ENCODE peak calls at places on chromosome 1, in ten cellular contexts. Z, S, O, A, B, K, G, W, U and E are unnamed samples.

GRCh38 chr1:65799601-65800000 is 6.9 kb downstream of the PDE4B start:
- DNase-seq in K (no peak), B (no peak), W (no peak), U (no peak), S (no peak), G (peak), O (no peak), A (no peak), Z (no peak), E (no peak)

GRCh38 chr1:150619576-150620509 is 9.6 kb downstream of the ENSA start:
- DNase-seq in B (peak), O (no peak), U (no peak), A (peak), W (no peak), Z (peak), G (peak), K (no peak), S (no peak), E (peak)

GRCh38 chr1:16615253-16616252 is 2.2 kb upstream of the NBPF1 start:
- DNase-seq in B (no peak), A (no peak), K (peak), U (peak), Z (no peak), S (peak), G (no peak), W (no peak), O (peak), E (no peak)

GRCh38 chr1:9418851-9419250 is 120.4 kb upstream of the SLC25A33 start:
- DNase-seq in B (no peak), K (no peak), U (no peak), W (no peak), G (no peak), A (no peak), O (no peak), S (no peak), Z (no peak), E (no peak)

GRCh38 chr1:18913065-18913502 is 10.7 kb upstream of the ALDH4A1 start:
- DNase-seq in S (peak), Z (peak), W (peak), U (peak), O (peak), A (peak), K (peak), G (no peak), B (peak), E (peak)

GRCh38 chr1:116988908-116989307 is 12.7 kb upstream of the CD101 start:
- DNase-seq in S (no peak), Z (no peak), B (no peak), W (no peak), A (no peak), G (peak), U (no peak), K (no peak), O (no peak), E (no peak)

GRCh38 chr1:20552728-20553571 is 577 bp downstream of the FAM43B start:
- DNase-seq in Z (no peak), A (peak), G (no peak), W (no peak), B (peak), S (no peak), O (no peak), K (no peak), U (no peak), E (no peak)

GRCh38 chr1:165408518-165408917 is 36.4 kb downstream of the RXRG start:
- DNase-seq in K (no peak), B (peak), O (no peak), A (peak), G (peak), U (no peak), W (no peak), S (no peak), Z (peak), E (peak)

GRCh38 chr1:229068266-229069043 is 202.5 kb upstream of the RAB4A start:
- DNase-seq in U (no peak), S (no peak), G (no peak), Z (no peak), W (no peak), K (no peak), O (no peak), A (no peak), B (no peak), E (no peak)

GRCh38 chr1:114214016-114214415 is 60.3 kb upstream of the SYT6 start:
- DNase-seq in G (no peak), A (no peak), O (no peak), W (no peak), S (no peak), B (no peak), Z (no peak), U (no peak), K (no peak), E (no peak)

GRCh38 chr1:18564661-18565060 is 66.0 kb upstream of the PAX7 start:
- DNase-seq in A (no peak), U (no peak), Z (no peak), G (no peak), W (no peak), K (no peak), B (no peak), O (no peak), S (no peak), E (no peak)

GRCh38 chr1:215156232-215156631 is 73.7 kb downstream of the KCNK2 start:
- DNase-seq in W (no peak), A (no peak), U (no peak), S (no peak), Z (peak), B (peak), K (no peak), G (no peak), O (no peak), E (no peak)

GRCh38 chr1:153773004-153773921 is 1.9 kb upstream of the SLC27A3 start:
- DNase-seq in K (peak), B (no peak), A (no peak), U (no peak), O (no peak), S (no peak), G (no peak), Z (no peak), W (no peak), E (no peak)

GRCh38 chr1:169680377-169681019 is 30.9 kb downstream of the SELL start:
- DNase-seq in G (no peak), K (no peak), W (no peak), S (no peak), O (no peak), Z (no peak), B (no peak), U (no peak), A (no peak), E (no peak)

GRCh38 chr1:37497832-37498231 is 16.7 kb downstream of the MEAF6 start:
- DNase-seq in U (no peak), A (no peak), B (no peak), K (peak), S (peak), O (no peak), Z (no peak), W (no peak), G (peak), E (no peak)

GRCh38 chr1:143720087-143721023 is 251.4 kb downstream of the FAM72C start:
- DNase-seq in O (peak), W (no peak), S (no peak), U (no peak), G (no peak), B (peak), Z (no peak), A (no peak), K (peak), E (peak)

GRCh38 chr1:100448371-100448770 is 89.6 kb upstream of the GPR88 start:
- DNase-seq in A (no peak), Z (no peak), O (no peak), B (no peak), G (peak), K (peak), W (no peak), U (no peak), S (peak), E (no peak)

GRCh38 chr1:107952989-107953388 is 12.0 kb downstream of the VAV3 start:
- DNase-seq in G (no peak), K (no peak), A (no peak), Z (peak), U (no peak), B (no peak), S (no peak), O (no peak), W (no peak), E (peak)

GRCh38 chr1:227227761-227228160 is 90.5 kb downstream of the CDC42BPA start:
- DNase-seq in O (no peak), W (no peak), K (no peak), S (no peak), U (no peak), G (no peak), B (no peak), Z (no peak), A (no peak), E (no peak)

GRCh38 chr1:81158592-81158991 is 642.1 kb upstream of the ADGRL2 start:
- DNase-seq in W (no peak), O (no peak), K (no peak), U (no peak), Z (peak), G (no peak), A (no peak), S (no peak), B (peak), E (no peak)

GRCh38 chr1:107748529-107748928 is 216.5 kb downstream of the VAV3 start:
- DNase-seq in G (no peak), K (no peak), A (peak), B (no peak), W (no peak), U (no peak), Z (peak), S (no peak), O (no peak), E (peak)

GRCh38 chr1:10721381-10722321 is 74.8 kb downstream of the CASZ1 start:
- DNase-seq in B (no peak), U (no peak), K (no peak), O (no peak), S (peak), W (no peak), G (no peak), Z (no peak), A (no peak), E (no peak)

GRCh38 chr1:230896719-230897118 is 28.4 kb upstream of the C1orf198 start:
- DNase-seq in Z (no peak), U (no peak), O (no peak), B (no peak), A (no peak), K (no peak), W (no peak), S (no peak), G (no peak), E (no peak)

GRCh38 chr1:150420560-150421265 is 56.8 kb downstream of the RPRD2 start:
- DNase-seq in Z (peak), O (no peak), A (no peak), W (no peak), S (no peak), B (peak), U (no peak), K (no peak), G (no peak), E (peak)

GRCh38 chr1:155277896-155278688 is 829 bp downstream of the HCN3 start:
- DNase-seq in O (no peak), A (peak), S (peak), W (peak), Z (no peak), B (peak), U (peak), G (peak), K (peak), E (peak)

GRCh38 chr1:47881505-47882442 is 115.4 kb downstream of the TRABD2B start:
- DNase-seq in B (peak), O (peak), K (no peak), U (no peak), A (no peak), S (no peak), Z (peak), W (no peak), G (no peak), E (no peak)